ENCODE peak calls at places on chromosome 5, in six cellular contexts. One of them, this sample, is unnamed.

GRCh38 chr5:137572042-137572695 is 73.0 kb upstream of the SPOCK1 start:
- DNase-seq in stimulated activated CD8-positive, alpha-beta memory T cell treated with anti-CD3 and anti-CD28 coated beads, Interleukin-15, amount 100 ng/mL, for 24 hours: no peak
- DNase-seq in aorta: no peak
- DNase-seq in heart left ventricle: no peak
- DNase-seq in COR-L47: no peak
- DNase-seq in fibroblast of lung: no peak
- DNase-seq in this sample: no peak

GRCh38 chr5:50984628-50985027 is 318.2 kb downstream of the PARP8 start:
- DNase-seq in stimulated activated CD8-positive, alpha-beta memory T cell treated with anti-CD3 and anti-CD28 coated beads, Interleukin-15, amount 100 ng/mL, for 24 hours: no peak
- DNase-seq in heart left ventricle: no peak
- DNase-seq in aorta: no peak
- DNase-seq in fibroblast of lung: no peak
- DNase-seq in COR-L47: no peak
- DNase-seq in this sample: no peak

GRCh38 chr5:132498152-132498551 is 7.6 kb upstream of the IRF1 start:
- DNase-seq in heart left ventricle: no peak
- DNase-seq in fibroblast of lung: no peak
- DNase-seq in stimulated activated CD8-positive, alpha-beta memory T cell treated with anti-CD3 and anti-CD28 coated beads, Interleukin-15, amount 100 ng/mL, for 24 hours: no peak
- DNase-seq in aorta: peak
- DNase-seq in COR-L47: no peak
- DNase-seq in this sample: no peak

GRCh38 chr5:121109817-121110216 is 645.7 kb downstream of the PRR16 start:
- DNase-seq in COR-L47: no peak
- DNase-seq in fibroblast of lung: no peak
- DNase-seq in stimulated activated CD8-positive, alpha-beta memory T cell treated with anti-CD3 and anti-CD28 coated beads, Interleukin-15, amount 100 ng/mL, for 24 hours: no peak
- DNase-seq in heart left ventricle: no peak
- DNase-seq in aorta: no peak
- DNase-seq in this sample: no peak

GRCh38 chr5:134493461-134494055 is 31.9 kb upstream of the JADE2 start:
- DNase-seq in heart left ventricle: no peak
- DNase-seq in fibroblast of lung: no peak
- DNase-seq in aorta: no peak
- DNase-seq in stimulated activated CD8-positive, alpha-beta memory T cell treated with anti-CD3 and anti-CD28 coated beads, Interleukin-15, amount 100 ng/mL, for 24 hours: no peak
- DNase-seq in COR-L47: no peak
- DNase-seq in this sample: no peak

GRCh38 chr5:123014689-123015088 is 21.8 kb downstream of the PPIC start:
- DNase-seq in COR-L47: no peak
- DNase-seq in heart left ventricle: no peak
- DNase-seq in aorta: no peak
- DNase-seq in fibroblast of lung: no peak
- DNase-seq in stimulated activated CD8-positive, alpha-beta memory T cell treated with anti-CD3 and anti-CD28 coated beads, Interleukin-15, amount 100 ng/mL, for 24 hours: no peak
- DNase-seq in this sample: no peak

GRCh38 chr5:56148453-56148971 is 84.6 kb downstream of the ANKRD55 start:
- DNase-seq in fibroblast of lung: no peak
- DNase-seq in COR-L47: no peak
- DNase-seq in heart left ventricle: no peak
- DNase-seq in stimulated activated CD8-positive, alpha-beta memory T cell treated with anti-CD3 and anti-CD28 coated beads, Interleukin-15, amount 100 ng/mL, for 24 hours: no peak
- DNase-seq in aorta: no peak
- DNase-seq in this sample: no peak

GRCh38 chr5:130222638-130223037 is 318.4 kb downstream of the CHSY3 start:
- DNase-seq in stimulated activated CD8-positive, alpha-beta memory T cell treated with anti-CD3 and anti-CD28 coated beads, Interleukin-15, amount 100 ng/mL, for 24 hours: no peak
- DNase-seq in fibroblast of lung: peak
- DNase-seq in heart left ventricle: no peak
- DNase-seq in COR-L47: no peak
- DNase-seq in aorta: no peak
- DNase-seq in this sample: no peak

GRCh38 chr5:168128154-168128553 is 163.3 kb upstream of the WWC1 start:
- DNase-seq in fibroblast of lung: no peak
- DNase-seq in heart left ventricle: no peak
- DNase-seq in stimulated activated CD8-positive, alpha-beta memory T cell treated with anti-CD3 and anti-CD28 coated beads, Interleukin-15, amount 100 ng/mL, for 24 hours: no peak
- DNase-seq in aorta: no peak
- DNase-seq in COR-L47: no peak
- DNase-seq in this sample: no peak

GRCh38 chr5:170006016-170006415 is 25.7 kb upstream of the INSYN2B start:
- DNase-seq in aorta: no peak
- DNase-seq in fibroblast of lung: no peak
- DNase-seq in COR-L47: peak
- DNase-seq in stimulated activated CD8-positive, alpha-beta memory T cell treated with anti-CD3 and anti-CD28 coated beads, Interleukin-15, amount 100 ng/mL, for 24 hours: no peak
- DNase-seq in heart left ventricle: no peak
- DNase-seq in this sample: no peak

GRCh38 chr5:149932445-149933350 is 11.9 kb downstream of the PDE6A start:
- DNase-seq in COR-L47: peak
- DNase-seq in stimulated activated CD8-positive, alpha-beta memory T cell treated with anti-CD3 and anti-CD28 coated beads, Interleukin-15, amount 100 ng/mL, for 24 hours: no peak
- DNase-seq in fibroblast of lung: no peak
- DNase-seq in heart left ventricle: no peak
- DNase-seq in aorta: no peak
- DNase-seq in this sample: no peak

GRCh38 chr5:122845253-122846050 is at the start of gene SNX24:
- DNase-seq in heart left ventricle: peak
- DNase-seq in COR-L47: peak
- DNase-seq in stimulated activated CD8-positive, alpha-beta memory T cell treated with anti-CD3 and anti-CD28 coated beads, Interleukin-15, amount 100 ng/mL, for 24 hours: peak
- DNase-seq in fibroblast of lung: peak
- DNase-seq in aorta: peak
- DNase-seq in this sample: peak

GRCh38 chr5:135135530-135136201 is 101.6 kb upstream of the PITX1 start:
- DNase-seq in fibroblast of lung: peak
- DNase-seq in COR-L47: peak
- DNase-seq in aorta: peak
- DNase-seq in heart left ventricle: no peak
- DNase-seq in stimulated activated CD8-positive, alpha-beta memory T cell treated with anti-CD3 and anti-CD28 coated beads, Interleukin-15, amount 100 ng/mL, for 24 hours: no peak
- DNase-seq in this sample: no peak

GRCh38 chr5:141182248-141182647 is at the start of gene PCDHB16:
- DNase-seq in fibroblast of lung: peak
- DNase-seq in aorta: no peak
- DNase-seq in stimulated activated CD8-positive, alpha-beta memory T cell treated with anti-CD3 and anti-CD28 coated beads, Interleukin-15, amount 100 ng/mL, for 24 hours: no peak
- DNase-seq in COR-L47: peak
- DNase-seq in heart left ventricle: no peak
- DNase-seq in this sample: peak

GRCh38 chr5:172679621-172680212 is 38.7 kb downstream of the NEURL1B start:
- DNase-seq in heart left ventricle: no peak
- DNase-seq in stimulated activated CD8-positive, alpha-beta memory T cell treated with anti-CD3 and anti-CD28 coated beads, Interleukin-15, amount 100 ng/mL, for 24 hours: no peak
- DNase-seq in aorta: no peak
- DNase-seq in fibroblast of lung: no peak
- DNase-seq in COR-L47: no peak
- DNase-seq in this sample: no peak

GRCh38 chr5:124652892-124653441 is 93.5 kb downstream of the ZNF608 start:
- DNase-seq in fibroblast of lung: no peak
- DNase-seq in aorta: no peak
- DNase-seq in stimulated activated CD8-positive, alpha-beta memory T cell treated with anti-CD3 and anti-CD28 coated beads, Interleukin-15, amount 100 ng/mL, for 24 hours: no peak
- DNase-seq in heart left ventricle: no peak
- DNase-seq in COR-L47: no peak
- DNase-seq in this sample: no peak

GRCh38 chr5:157308826-157309465 is 43.0 kb downstream of the CYFIP2 start:
- DNase-seq in stimulated activated CD8-positive, alpha-beta memory T cell treated with anti-CD3 and anti-CD28 coated beads, Interleukin-15, amount 100 ng/mL, for 24 hours: no peak
- DNase-seq in fibroblast of lung: no peak
- DNase-seq in COR-L47: no peak
- DNase-seq in heart left ventricle: no peak
- DNase-seq in aorta: no peak
- DNase-seq in this sample: no peak

GRCh38 chr5:173412566-173412965 is 84.4 kb upstream of the STC2 start:
- DNase-seq in fibroblast of lung: peak
- DNase-seq in stimulated activated CD8-positive, alpha-beta memory T cell treated with anti-CD3 and anti-CD28 coated beads, Interleukin-15, amount 100 ng/mL, for 24 hours: no peak
- DNase-seq in COR-L47: no peak
- DNase-seq in heart left ventricle: no peak
- DNase-seq in aorta: no peak
- DNase-seq in this sample: no peak

GRCh38 chr5:74063821-74064598 is 438.0 kb downstream of the ARHGEF28 start:
- DNase-seq in COR-L47: no peak
- DNase-seq in fibroblast of lung: peak
- DNase-seq in heart left ventricle: no peak
- DNase-seq in stimulated activated CD8-positive, alpha-beta memory T cell treated with anti-CD3 and anti-CD28 coated beads, Interleukin-15, amount 100 ng/mL, for 24 hours: no peak
- DNase-seq in aorta: no peak
- DNase-seq in this sample: no peak

GRCh38 chr5:113663879-113664278 is 150.4 kb downstream of the YTHDC2 start:
- DNase-seq in fibroblast of lung: peak
- DNase-seq in aorta: peak
- DNase-seq in stimulated activated CD8-positive, alpha-beta memory T cell treated with anti-CD3 and anti-CD28 coated beads, Interleukin-15, amount 100 ng/mL, for 24 hours: no peak
- DNase-seq in heart left ventricle: peak
- DNase-seq in COR-L47: peak
- DNase-seq in this sample: no peak

GRCh38 chr5:100761192-100761591 is 141.9 kb downstream of the ST8SIA4 start:
- DNase-seq in fibroblast of lung: peak
- DNase-seq in aorta: no peak
- DNase-seq in heart left ventricle: no peak
- DNase-seq in COR-L47: no peak
- DNase-seq in stimulated activated CD8-positive, alpha-beta memory T cell treated with anti-CD3 and anti-CD28 coated beads, Interleukin-15, amount 100 ng/mL, for 24 hours: no peak
- DNase-seq in this sample: no peak

GRCh38 chr5:25362799-25363198 is 718.0 kb upstream of the CDH10 start:
- DNase-seq in heart left ventricle: no peak
- DNase-seq in COR-L47: no peak
- DNase-seq in aorta: no peak
- DNase-seq in stimulated activated CD8-positive, alpha-beta memory T cell treated with anti-CD3 and anti-CD28 coated beads, Interleukin-15, amount 100 ng/mL, for 24 hours: no peak
- DNase-seq in fibroblast of lung: no peak
- DNase-seq in this sample: no peak

GRCh38 chr5:23977996-23978395 is 470.6 kb downstream of the PRDM9 start:
- DNase-seq in aorta: no peak
- DNase-seq in heart left ventricle: no peak
- DNase-seq in stimulated activated CD8-positive, alpha-beta memory T cell treated with anti-CD3 and anti-CD28 coated beads, Interleukin-15, amount 100 ng/mL, for 24 hours: no peak
- DNase-seq in COR-L47: no peak
- DNase-seq in fibroblast of lung: no peak
- DNase-seq in this sample: peak

GRCh38 chr5:177300236-177300880 is 3.2 kb downstream of the RAB24 start:
- DNase-seq in aorta: peak
- DNase-seq in COR-L47: no peak
- DNase-seq in fibroblast of lung: peak
- DNase-seq in stimulated activated CD8-positive, alpha-beta memory T cell treated with anti-CD3 and anti-CD28 coated beads, Interleukin-15, amount 100 ng/mL, for 24 hours: no peak
- DNase-seq in heart left ventricle: peak
- DNase-seq in this sample: no peak

GRCh38 chr5:175809531-175810121 is 61.8 kb upstream of the CPLX2 start:
- DNase-seq in fibroblast of lung: peak
- DNase-seq in COR-L47: no peak
- DNase-seq in aorta: no peak
- DNase-seq in stimulated activated CD8-positive, alpha-beta memory T cell treated with anti-CD3 and anti-CD28 coated beads, Interleukin-15, amount 100 ng/mL, for 24 hours: no peak
- DNase-seq in heart left ventricle: no peak
- DNase-seq in this sample: no peak

GRCh38 chr5:159913481-159913880 is 2.8 kb upstream of the ADRA1B start:
- DNase-seq in COR-L47: no peak
- DNase-seq in fibroblast of lung: peak
- DNase-seq in heart left ventricle: no peak
- DNase-seq in aorta: no peak
- DNase-seq in stimulated activated CD8-positive, alpha-beta memory T cell treated with anti-CD3 and anti-CD28 coated beads, Interleukin-15, amount 100 ng/mL, for 24 hours: no peak
- DNase-seq in this sample: no peak

GRCh38 chr5:7884491-7885273 is 15.7 kb downstream of the MTRR start:
- DNase-seq in fibroblast of lung: no peak
- DNase-seq in COR-L47: no peak
- DNase-seq in heart left ventricle: no peak
- DNase-seq in stimulated activated CD8-positive, alpha-beta memory T cell treated with anti-CD3 and anti-CD28 coated beads, Interleukin-15, amount 100 ng/mL, for 24 hours: no peak
- DNase-seq in aorta: no peak
- DNase-seq in this sample: no peak

GRCh38 chr5:151758430-151759241 is at the start of gene ATOX1:
- DNase-seq in heart left ventricle: peak
- DNase-seq in COR-L47: peak
- DNase-seq in fibroblast of lung: peak
- DNase-seq in aorta: peak
- DNase-seq in stimulated activated CD8-positive, alpha-beta memory T cell treated with anti-CD3 and anti-CD28 coated beads, Interleukin-15, amount 100 ng/mL, for 24 hours: peak
- DNase-seq in this sample: peak

GRCh38 chr5:37391591-37391990 is 12.5 kb downstream of the WDR70 start:
- DNase-seq in fibroblast of lung: no peak
- DNase-seq in stimulated activated CD8-positive, alpha-beta memory T cell treated with anti-CD3 and anti-CD28 coated beads, Interleukin-15, amount 100 ng/mL, for 24 hours: no peak
- DNase-seq in aorta: no peak
- DNase-seq in heart left ventricle: no peak
- DNase-seq in COR-L47: no peak
- DNase-seq in this sample: no peak

GRCh38 chr5:74631088-74631960 is 9.2 kb downstream of the ENC1 start:
- DNase-seq in heart left ventricle: no peak
- DNase-seq in fibroblast of lung: peak
- DNase-seq in COR-L47: no peak
- DNase-seq in stimulated activated CD8-positive, alpha-beta memory T cell treated with anti-CD3 and anti-CD28 coated beads, Interleukin-15, amount 100 ng/mL, for 24 hours: no peak
- DNase-seq in aorta: no peak
- DNase-seq in this sample: no peak

GRCh38 chr5:180636403-180637075 is 12.9 kb downstream of the FLT4 start:
- DNase-seq in stimulated activated CD8-positive, alpha-beta memory T cell treated with anti-CD3 and anti-CD28 coated beads, Interleukin-15, amount 100 ng/mL, for 24 hours: no peak
- DNase-seq in fibroblast of lung: no peak
- DNase-seq in COR-L47: no peak
- DNase-seq in aorta: peak
- DNase-seq in heart left ventricle: peak
- DNase-seq in this sample: no peak

GRCh38 chr5:109939109-109939682 is 249.5 kb downstream of the MAN2A1 start:
- DNase-seq in stimulated activated CD8-positive, alpha-beta memory T cell treated with anti-CD3 and anti-CD28 coated beads, Interleukin-15, amount 100 ng/mL, for 24 hours: no peak
- DNase-seq in COR-L47: no peak
- DNase-seq in fibroblast of lung: peak
- DNase-seq in aorta: no peak
- DNase-seq in heart left ventricle: no peak
- DNase-seq in this sample: no peak

GRCh38 chr5:9947231-9947693 is 302.4 kb downstream of the ATPSCKMT start:
- DNase-seq in COR-L47: no peak
- DNase-seq in stimulated activated CD8-positive, alpha-beta memory T cell treated with anti-CD3 and anti-CD28 coated beads, Interleukin-15, amount 100 ng/mL, for 24 hours: no peak
- DNase-seq in heart left ventricle: no peak
- DNase-seq in fibroblast of lung: no peak
- DNase-seq in aorta: no peak
- DNase-seq in this sample: no peak

GRCh38 chr5:127840198-127840524 is 137.0 kb downstream of the CCDC192 start:
- DNase-seq in heart left ventricle: no peak
- DNase-seq in fibroblast of lung: no peak
- DNase-seq in COR-L47: no peak
- DNase-seq in stimulated activated CD8-positive, alpha-beta memory T cell treated with anti-CD3 and anti-CD28 coated beads, Interleukin-15, amount 100 ng/mL, for 24 hours: no peak
- DNase-seq in aorta: no peak
- DNase-seq in this sample: no peak

GRCh38 chr5:59035681-59036080 is 452.8 kb downstream of the RAB3C start:
- DNase-seq in heart left ventricle: no peak
- DNase-seq in aorta: no peak
- DNase-seq in stimulated activated CD8-positive, alpha-beta memory T cell treated with anti-CD3 and anti-CD28 coated beads, Interleukin-15, amount 100 ng/mL, for 24 hours: no peak
- DNase-seq in fibroblast of lung: peak
- DNase-seq in COR-L47: no peak
- DNase-seq in this sample: no peak